ENCODE peak calls at places on chromosomes 6 and 20, in six cellular contexts. T is sigmoid colon, C is breast epithelium, Y is adrenal gland, K is Peyer's patch, R is stomach. A is an unnamed sample. For H3K4me1, the result is how much of the 10 kb centered on the place peaks cover.

GRCh38 chr6:133101790-133102189 is 139.4 kb upstream of the EYA4 start:
- DNase-seq in T (no peak), C (no peak), Y (no peak), K (no peak), R (no peak), A (no peak)

GRCh38 chr6:7270320-7271204 is 42.4 kb downstream of the SSR1 start:
- DNase-seq in T (no peak), C (no peak), Y (no peak), K (no peak), R (peak), A (no peak)

GRCh38 chr6:16764188-16764950 is 3.1 kb upstream of the ATXN1 start:
- DNase-seq in T (no peak), C (no peak), Y (no peak), K (no peak), R (no peak), A (no peak)

GRCh38 chr6:53894086-53894485 is 99.3 kb downstream of the LRRC1 start:
- DNase-seq in T (peak), C (no peak), Y (no peak), K (no peak), R (no peak), A (no peak)

GRCh38 chr20:17334866-17335412 is 108.1 kb downstream of the PCSK2 start:
- DNase-seq in T (no peak), C (no peak), Y (no peak), K (no peak), R (no peak), A (no peak)

GRCh38 chr6:166483026-166483425 is 100.3 kb upstream of the MPC1 start:
- DNase-seq in T (no peak), C (no peak), Y (no peak), K (no peak), R (no peak), A (no peak)

GRCh38 chr20:18802012-18802634 is 11.5 kb upstream of the SCP2D1 start:
- DNase-seq in T (no peak), C (no peak), Y (no peak), K (no peak), R (no peak), A (no peak)

GRCh38 chr6:30077218-30077617 is 1.6 kb upstream of the RNF39 start:
- DNase-seq in T (no peak), C (no peak), Y (no peak), K (no peak), R (no peak), A (no peak)

GRCh38 chr6:108123516-108123929 is 42.3 kb upstream of the NR2E1 start:
- DNase-seq in T (no peak), C (no peak), Y (no peak), K (no peak), R (no peak), A (no peak)

GRCh38 chr20:8399963-8400362 is 267.9 kb downstream of the PLCB1 start:
- DNase-seq in T (no peak), C (no peak), Y (no peak), K (no peak), R (no peak), A (no peak)

GRCh38 chr20:23165307-23165750 is 79.2 kb upstream of the CD93 start:
- DNase-seq in T (no peak), C (no peak), Y (no peak), K (peak), R (peak), A (no peak)

GRCh38 chr20:354298-354977 is 7.5 kb downstream of the NRSN2 start:
- DNase-seq in T (peak), C (peak), Y (peak), K (peak), R (peak), A (peak)

GRCh38 chr20:49279677-49280462 is 2.0 kb upstream of the ZNFX1 start:
- DNase-seq in T (no peak), C (no peak), Y (no peak), K (no peak), R (no peak), A (no peak)

GRCh38 chr20:37690626-37691369 is 3.0 kb upstream of the CTNNBL1 start:
- DNase-seq in T (no peak), C (no peak), Y (no peak), K (no peak), R (no peak), A (no peak)

GRCh38 chr6:169241688-169242350 is 11.8 kb downstream of the THBS2 start:
- DNase-seq in T (no peak), C (no peak), Y (no peak), K (peak), R (no peak), A (no peak)

GRCh38 chr20:46031014-46031569 is 2.1 kb downstream of the SLC12A5 start:
- DNase-seq in T (no peak), C (no peak), Y (no peak), K (no peak), R (no peak), A (no peak)

GRCh38 chr6:53811082-53811481 is 16.3 kb downstream of the LRRC1 start:
- DNase-seq in T (no peak), C (peak), Y (peak), K (peak), R (peak), A (no peak)

GRCh38 chr6:37096025-37096424 is 73.9 kb upstream of the PIM1 start:
- DNase-seq in T (no peak), C (no peak), Y (peak), K (no peak), R (no peak), A (no peak)
- H3K4me1 ChIP-seq in T (under half), C (under half), Y (under half), K (under half), R (under half), A (under half)

DNA sequence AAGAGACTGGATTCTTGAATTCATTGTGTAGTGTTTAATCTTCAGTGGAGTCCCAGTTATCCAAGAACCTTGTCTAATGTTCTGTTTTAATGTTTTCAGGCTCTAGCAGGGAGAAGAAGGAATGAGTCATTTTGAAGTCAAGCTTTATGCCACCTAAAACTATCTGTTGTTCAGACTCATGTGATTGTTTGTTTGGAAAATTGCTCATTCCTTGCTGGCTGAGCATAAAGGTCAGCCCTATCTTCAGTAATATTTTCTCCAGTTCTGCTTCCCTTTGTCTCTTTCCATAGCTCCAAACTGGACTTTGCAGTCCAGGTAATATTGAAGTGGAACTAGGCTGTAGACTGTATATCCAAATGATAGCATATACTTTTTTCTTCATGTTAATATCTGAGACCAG is 34.3 kb downstream of the CLVS2 start:
- DNase-seq in T (no peak), C (no peak), Y (no peak), K (no peak), R (no peak), A (no peak)
- H3K27ac ChIP-seq in T (no peak), C (no peak), Y (no peak), K (no peak), R (no peak), A (no peak)

DNA sequence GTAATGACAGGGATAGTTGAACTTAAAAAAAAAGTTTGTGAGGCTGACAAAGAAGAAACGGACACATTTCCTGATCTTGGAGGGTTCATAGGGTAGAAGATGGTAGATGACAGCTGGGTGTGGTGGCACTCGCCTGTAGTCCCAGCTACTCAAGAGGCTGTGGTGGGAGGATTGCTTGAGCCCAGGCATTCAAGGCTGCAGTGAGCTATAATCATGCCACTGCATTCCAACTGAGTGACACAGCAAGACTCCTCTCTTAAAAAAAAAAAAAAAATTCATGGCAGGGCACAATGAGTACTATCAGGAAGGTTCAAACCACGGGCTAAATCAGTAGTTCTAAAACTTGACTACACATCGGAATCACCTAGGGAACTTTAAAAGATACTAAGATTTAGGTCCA is 2.0 kb upstream of the MICA start:
- DNase-seq in T (peak), C (no peak), Y (peak), K (no peak), R (peak), A (peak)
- TF ChIP-seq POLR2A in T (no peak), C (no peak), Y (peak), K (peak), R (no peak), A (no peak)

GRCh38 chr6:33201935-33202334 is 1.3 kb downstream of the SLC39A7 start:
- DNase-seq in T (no peak), C (no peak), Y (no peak), K (no peak), R (no peak), A (no peak)

GRCh38 chr6:33202799-33203198 is 1.7 kb upstream of the HSD17B8 start:
- DNase-seq in T (no peak), C (no peak), Y (no peak), K (no peak), R (no peak), A (no peak)

GRCh38 chr6:33200234-33201146 is at the start of the genes RXRB and SLC39A7:
- DNase-seq in T (peak), C (peak), Y (peak), K (peak), R (peak), A (peak)

GRCh38 chr6:33199687-33200233 is 705 bp downstream of the RXRB start:
- DNase-seq in T (peak), C (no peak), Y (peak), K (peak), R (peak), A (peak)

GRCh38 chr6:33201147-33201545 is 479 bp downstream of the SLC39A7 start:
- DNase-seq in T (no peak), C (no peak), Y (peak), K (no peak), R (no peak), A (no peak)
- H3K4me1 ChIP-seq in T (under half), C (under half), Y (half or more), K (under half), R (half or more), A (under half)

GRCh38 chr6:38432479-38432878 is 207.2 kb downstream of the BTBD9 start:
- DNase-seq in T (no peak), C (no peak), Y (no peak), K (no peak), R (no peak), A (no peak)

GRCh38 chr6:38423746-38424145 is 216.0 kb downstream of the BTBD9 start:
- DNase-seq in T (no peak), C (no peak), Y (no peak), K (no peak), R (no peak), A (no peak)

GRCh38 chr6:38432079-38432478 is 207.7 kb downstream of the BTBD9 start:
- DNase-seq in T (no peak), C (no peak), Y (no peak), K (no peak), R (no peak), A (no peak)

DNA sequence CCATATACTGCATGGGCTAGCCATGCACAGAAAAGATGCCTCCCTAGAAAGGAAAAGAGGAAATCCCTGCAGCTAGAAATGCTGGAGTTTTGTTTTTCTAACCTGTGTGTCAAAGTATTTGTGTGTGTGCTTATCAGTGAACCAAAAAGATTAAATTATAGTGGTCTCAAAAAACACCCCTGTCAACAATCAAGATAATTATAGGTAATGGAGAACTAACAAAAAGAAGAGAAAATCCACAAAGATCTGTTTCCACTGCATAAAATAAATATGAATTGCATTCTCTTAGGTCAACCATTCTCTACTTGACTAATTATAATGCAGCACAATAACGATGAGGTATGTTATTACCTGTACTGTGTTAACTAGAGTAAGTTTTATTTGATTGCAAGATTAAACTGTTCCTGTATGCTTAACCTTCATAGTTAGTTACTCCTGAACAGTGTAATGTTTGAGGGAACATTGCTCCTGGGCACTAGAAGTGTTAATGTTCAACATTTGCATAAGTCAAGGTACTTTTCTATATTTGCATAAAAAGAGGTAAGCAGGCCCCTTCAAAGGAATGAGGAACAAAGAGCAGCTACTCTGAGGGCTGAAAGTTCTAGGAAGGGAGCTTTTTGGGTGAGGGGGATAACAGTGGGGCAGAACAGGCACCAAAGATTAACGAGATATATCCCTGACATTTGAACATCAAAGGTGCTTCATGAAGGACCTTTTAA is 212.1 kb downstream of the BTBD9 start:
- DNase-seq in T (no peak), C (no peak), Y (no peak), K (no peak), R (no peak), A (no peak)
- H3K27ac ChIP-seq in T (no peak), C (no peak), Y (no peak), K (no peak), R (no peak), A (no peak)

GRCh38 chr20:3808141-3808479 is 12.0 kb downstream of the CDC25B start:
- DNase-seq in T (peak), C (peak), Y (peak), K (peak), R (peak), A (peak)
- TF ChIP-seq POLR2A in T (peak), C (peak), Y (no peak), K (peak), R (no peak), A (no peak)

GRCh38 chr20:51492167-51493092 is 50.1 kb downstream of the NFATC2 start:
- DNase-seq in T (no peak), C (no peak), Y (peak), K (peak), R (peak), A (peak)

GRCh38 chr20:51488331-51488730 is 54.2 kb downstream of the NFATC2 start:
- DNase-seq in T (no peak), C (no peak), Y (no peak), K (no peak), R (no peak), A (no peak)

GRCh38 chr20:51489611-51490010 is 52.9 kb downstream of the NFATC2 start:
- DNase-seq in T (no peak), C (no peak), Y (no peak), K (no peak), R (no peak), A (no peak)

GRCh38 chr20:51491393-51491792 is 51.1 kb downstream of the NFATC2 start:
- DNase-seq in T (no peak), C (no peak), Y (no peak), K (no peak), R (no peak), A (no peak)

DNA sequence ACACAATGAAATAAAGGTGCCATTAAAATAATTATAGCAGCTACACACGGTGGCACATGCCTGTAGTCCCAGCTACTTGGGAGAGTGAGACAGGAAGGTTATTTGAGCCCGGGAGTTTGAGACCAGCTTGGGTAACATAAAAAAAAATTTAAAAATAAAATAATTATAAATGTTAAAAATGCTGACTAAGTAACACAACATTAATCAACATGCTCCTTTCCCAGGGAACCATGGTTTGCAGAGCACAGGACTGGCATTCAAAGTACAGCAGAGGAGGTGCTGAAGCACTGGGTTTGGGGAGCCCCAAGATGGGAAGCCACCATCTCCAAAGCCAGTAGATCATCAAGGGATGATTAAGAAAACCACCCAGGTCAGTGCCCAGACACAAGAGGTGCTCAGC is 51.9 kb downstream of the NFATC2 start:
- DNase-seq in T (no peak), C (no peak), Y (no peak), K (no peak), R (no peak), A (no peak)
- H3K4me1 ChIP-seq in T (under half), C (under half), Y (under half), K (under half), R (half or more), A (under half)

DNA sequence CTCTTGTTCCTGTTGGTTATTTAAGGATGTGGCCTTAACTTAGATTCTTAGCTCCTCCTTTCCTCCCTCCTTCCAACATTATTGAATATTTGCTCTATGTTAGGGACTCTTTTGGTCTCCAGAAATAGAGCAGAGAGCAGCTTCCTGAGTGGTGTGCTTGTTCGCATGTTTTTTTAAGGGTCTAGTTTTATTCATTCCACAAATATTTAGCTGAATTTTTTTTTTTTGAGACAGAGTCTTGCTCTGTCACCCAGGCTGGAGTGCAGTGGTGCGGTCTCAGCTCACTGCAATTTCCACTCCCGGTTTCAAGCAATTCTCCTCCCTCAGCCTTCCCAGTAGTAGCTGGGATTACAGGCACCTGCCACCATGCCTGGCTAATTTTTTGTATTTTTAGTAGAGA is 169.2 kb downstream of the ZFAND3 start:
- DNase-seq in T (no peak), C (no peak), Y (no peak), K (no peak), R (no peak), A (no peak)
- H3K27ac ChIP-seq in T (no peak), C (no peak), Y (peak), K (no peak), R (no peak), A (no peak)

DNA sequence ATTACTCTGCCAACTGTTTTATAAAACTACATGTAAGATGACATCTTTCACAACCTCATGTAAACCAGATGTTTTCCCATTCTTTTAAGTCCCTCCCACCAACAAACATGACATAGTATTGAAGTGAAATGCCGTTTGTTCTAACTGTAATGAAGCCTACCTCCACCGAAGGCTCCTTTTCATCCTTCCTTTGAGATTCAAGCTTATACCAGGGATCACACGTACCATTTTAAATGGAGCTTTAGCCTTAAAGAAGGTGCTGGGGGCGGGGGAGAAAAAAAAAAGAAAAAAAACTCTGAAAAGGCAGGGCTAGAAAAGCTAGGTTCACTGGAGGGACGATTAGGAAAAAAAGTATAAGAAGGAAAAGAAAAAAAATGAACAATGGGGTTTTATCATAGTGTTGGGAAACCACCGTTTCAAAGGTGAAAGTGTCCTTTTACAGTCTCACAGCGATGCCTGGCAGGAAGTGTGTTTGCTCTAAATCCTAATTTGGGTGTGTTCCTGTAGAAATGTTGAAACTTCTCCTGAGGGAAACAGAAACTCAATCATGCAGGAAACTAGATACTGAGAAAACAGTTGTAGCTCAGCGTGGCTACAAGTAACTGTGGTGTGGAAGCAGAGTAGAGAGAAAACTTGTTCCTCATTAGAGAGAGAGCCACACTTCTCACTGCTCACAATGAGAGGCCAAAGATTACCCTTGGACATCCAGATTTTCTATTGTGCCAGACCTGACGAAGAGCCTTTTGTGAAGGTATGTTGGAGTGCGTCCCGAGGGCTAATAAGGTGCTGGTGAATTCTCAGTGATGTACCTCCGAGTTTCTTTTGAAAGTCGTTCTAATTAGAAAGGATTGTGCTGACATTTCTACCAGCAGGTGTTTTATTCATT is 37.6 kb upstream of the HINT3 start:
- DNase-seq in T (peak), C (no peak), Y (peak), K (no peak), R (peak), A (peak)
- TF ChIP-seq POLR2A in T (peak), C (peak), Y (peak), K (peak), R (no peak), A (no peak)